ENCODE peak calls at places on chromosomes 5 and 9, in six cellular contexts. V, K, G, W, M and J are unnamed samples.
A peak's percentile ranks its signal among the peaks of the same experiment; 100 is the strongest.

GRCh38 chr9:21993893-21994525 is at the start of gene CDKN2A:
- DNase-seq in G (peak; percentile 46), M (no peak), K (no peak), W (peak; percentile 46), V (no peak), J (no peak)

GRCh38 chr5:107388111-107388861 is 282.5 kb downstream of the EFNA5 start:
- DNase-seq in K (no peak), V (peak; percentile 85), W (no peak), M (peak; percentile 85), G (peak; percentile 99), J (peak; percentile 11)

GRCh38 chr5:668299-668995 is 24.7 kb downstream of the TPPP start:
- DNase-seq in G (no peak), K (no peak), V (no peak), W (no peak), M (no peak), J (no peak)

GRCh38 chr5:68548959-68549676 is 333.6 kb downstream of the PIK3R1 start:
- DNase-seq in M (peak; percentile 62), W (no peak), V (peak; percentile 94), K (no peak), G (peak; percentile 42), J (no peak)

GRCh38 chr9:15182755-15183154 is 124.3 kb downstream of the TTC39B start:
- DNase-seq in W (no peak), V (no peak), G (no peak), K (no peak), M (no peak), J (no peak)

GRCh38 chr5:149641600-149641999 is 60.3 kb downstream of the ARHGEF37 start:
- DNase-seq in M (no peak), K (no peak), W (no peak), G (no peak), V (no peak), J (no peak)

GRCh38 chr9:130265431-130266235 is at the start of gene HMCN2:
- DNase-seq in G (no peak), K (no peak), M (no peak), V (no peak), W (no peak), J (no peak)

GRCh38 chr5:80255752-80256479 is at the start of gene SERINC5:
- DNase-seq in W (peak; percentile 89), M (peak; percentile 55), K (peak; percentile 43), V (peak; percentile 79), G (peak; percentile 73), J (no peak)

GRCh38 chr9:17005085-17005484 is 129.8 kb upstream of the CNTLN start:
- DNase-seq in K (no peak), G (peak; percentile 74), V (peak; percentile 36), M (peak; percentile 72), W (no peak), J (no peak)

GRCh38 chr5:171162602-171163001 is 146.4 kb upstream of the TLX3 start:
- DNase-seq in M (peak; percentile 53), V (peak; percentile 21), K (peak; percentile 8), G (no peak), W (no peak), J (no peak)

GRCh38 chr9:120878188-120879130 is 1.5 kb upstream of the PHF19 start:
- DNase-seq in K (no peak), V (no peak), G (no peak), W (no peak), M (no peak), J (no peak)

GRCh38 chr9:127455299-127455992 is 4.1 kb downstream of the LRSAM1 start:
- DNase-seq in V (peak; percentile 57), W (no peak), G (no peak), K (no peak), M (no peak), J (no peak)

DNA sequence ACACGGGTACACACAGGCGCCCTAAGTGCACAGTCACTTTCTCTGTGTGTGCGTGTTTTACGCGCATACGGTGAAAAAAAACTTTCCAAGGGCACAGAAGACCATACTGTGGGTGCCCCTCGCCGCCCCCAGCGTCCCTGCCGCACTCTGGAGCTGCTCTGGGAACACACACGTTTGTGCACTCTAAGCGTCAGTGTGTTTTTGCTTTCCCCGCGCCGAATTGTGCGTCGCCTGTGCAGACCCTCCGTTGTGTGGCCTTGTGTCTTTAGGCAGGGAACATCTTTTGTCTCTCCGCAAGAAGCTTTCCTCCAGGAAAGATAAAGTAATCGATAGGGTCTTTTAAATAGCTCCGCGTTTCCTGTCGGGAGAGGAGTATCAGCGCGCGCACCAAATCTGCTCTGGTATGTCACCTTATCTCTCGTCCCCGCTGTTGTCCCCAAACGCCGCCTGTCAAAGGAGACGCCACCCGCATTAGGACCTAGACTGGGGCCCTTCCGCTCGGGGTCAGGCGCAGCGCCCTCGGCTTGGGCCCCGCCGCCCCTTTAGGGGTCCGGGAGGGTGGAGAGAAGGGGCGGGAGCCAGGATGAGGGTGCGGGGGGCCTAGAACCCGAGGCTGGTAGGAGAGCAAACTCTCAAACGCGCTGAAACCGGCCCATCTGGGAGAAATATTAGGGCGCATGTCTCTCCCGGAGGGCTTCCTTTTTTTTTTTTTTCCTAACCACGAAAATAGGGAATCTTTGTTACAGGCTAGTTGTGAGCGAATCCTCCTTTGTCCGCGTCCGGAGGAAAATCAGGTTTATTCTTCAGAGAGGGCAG is 10.5 kb upstream of the NKX2-5 start:
- DNase-seq in W (no peak), V (no peak), G (no peak), M (no peak), K (no peak), J (no peak)
- H3K4me3 ChIP-seq in W (no peak overlapping the region), V (no peak overlapping the region), G (no peak overlapping the region), M (no peak overlapping the region), K (no peak overlapping the region), J (no peak overlapping the region)

GRCh38 chr9:14180077-14180941 is 133.6 kb downstream of the NFIB start:
- DNase-seq in W (peak; percentile 50), M (no peak), G (no peak), K (no peak), V (no peak), J (no peak)
- H3K4me3 ChIP-seq in W (peak overlapping the region; percentile 35), M (no peak overlapping the region), G (no peak overlapping the region), K (no peak overlapping the region), V (no peak overlapping the region), J (no peak overlapping the region)

DNA sequence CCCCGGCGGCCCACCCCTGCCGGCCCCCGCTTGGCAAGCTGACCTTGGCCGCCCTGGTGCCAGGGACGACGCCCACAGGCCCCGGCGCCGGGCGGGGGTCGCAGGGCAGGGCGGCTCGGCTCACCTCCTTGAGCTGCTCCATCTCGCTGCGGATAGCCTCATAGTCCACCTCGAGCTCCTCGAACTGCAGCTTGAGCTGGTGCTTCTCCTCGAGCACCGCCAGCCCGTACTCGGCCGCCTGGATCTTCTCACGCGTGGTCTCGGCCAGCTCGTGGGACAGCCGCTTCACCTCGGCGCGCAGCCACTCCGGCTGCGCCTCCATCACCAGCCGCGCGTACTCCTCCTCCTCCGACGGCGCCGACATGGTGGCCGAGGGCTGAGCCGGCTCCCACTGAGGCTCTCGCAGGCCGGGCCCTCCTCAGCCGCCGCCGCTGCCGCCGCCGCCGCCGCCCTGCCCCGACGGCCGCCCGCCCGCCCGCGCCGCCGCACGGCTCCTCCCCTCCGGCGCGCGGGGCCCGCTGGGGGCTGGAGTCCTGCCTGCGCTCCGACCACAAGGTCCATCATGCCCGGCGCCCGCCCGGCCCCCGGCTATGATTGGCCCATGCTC is at the start of gene BICD2:
- DNase-seq in K (no peak), G (no peak), M (no peak), W (no peak), V (no peak), J (no peak)
- H3K4me3 ChIP-seq in K (peak within 1 kb of the TSS; percentile 93), G (peak within 1 kb of the TSS; percentile 94), M (peak within 1 kb of the TSS; percentile 95), W (peak within 1 kb of the TSS; percentile 97), V (peak within 1 kb of the TSS; percentile 90), J (peak within 1 kb of the TSS; percentile 79)

DNA sequence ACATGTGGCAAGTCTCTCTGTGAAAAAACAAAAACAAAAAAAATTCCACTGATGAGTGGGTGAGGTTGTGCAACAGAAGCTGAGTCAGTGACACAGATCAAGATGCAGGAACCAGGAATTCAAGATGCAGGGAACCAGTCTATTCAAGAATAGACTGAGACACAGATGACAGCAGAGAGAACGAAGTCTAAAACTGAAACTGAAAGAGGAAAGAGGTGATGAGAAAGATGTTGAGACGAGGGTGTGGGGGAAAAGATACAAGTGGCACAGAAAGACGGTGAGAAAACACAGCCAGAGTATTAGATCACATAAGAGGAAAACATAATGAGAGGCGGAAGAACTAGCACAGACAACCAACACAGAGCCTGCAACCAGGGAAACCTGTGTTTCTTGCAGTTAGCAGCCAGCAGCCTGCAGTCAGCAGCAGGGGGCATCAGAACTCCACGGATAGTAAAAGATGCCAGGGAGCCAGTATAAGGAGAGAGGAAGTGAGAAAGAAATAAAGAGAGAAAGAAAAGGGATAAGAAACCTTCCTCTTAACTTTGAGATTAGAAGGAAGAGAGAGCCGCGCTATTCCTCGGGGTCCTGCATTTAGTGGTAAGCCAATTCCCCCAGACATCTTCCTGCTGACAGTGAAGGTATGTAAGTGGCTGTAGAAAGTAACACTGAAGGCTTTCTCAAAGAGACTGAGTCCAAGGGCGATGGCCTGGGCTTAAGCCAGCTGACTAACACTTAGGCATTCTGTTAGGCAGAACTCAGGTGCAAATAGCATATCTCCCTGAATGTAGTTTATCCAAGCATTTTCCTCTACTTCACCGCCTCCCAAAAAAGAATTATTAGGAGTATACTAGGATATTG is 79.0 kb downstream of the TLR4 start:
- DNase-seq in V (peak; percentile 55), G (peak; percentile 86), K (no peak), M (peak; percentile 82), W (peak; percentile 84), J (no peak)
- H3K4me3 ChIP-seq in V (peak overlapping the region; percentile 38), G (peak overlapping the region; percentile 64), K (no peak overlapping the region), M (peak overlapping the region; percentile 58), W (peak overlapping the region; percentile 55), J (no peak overlapping the region)

GRCh38 chr5:74667396-74667795 is 17.6 kb upstream of the HEXB start:
- DNase-seq in W (no peak), G (peak; percentile 47), M (peak; percentile 51), V (no peak), K (no peak), J (no peak)

GRCh38 chr5:74672215-74672877 is 12.7 kb upstream of the HEXB start:
- DNase-seq in W (no peak), V (no peak), K (no peak), M (no peak), G (no peak), J (no peak)

GRCh38 chr5:74670377-74671038 is 14.5 kb upstream of the HEXB start:
- DNase-seq in M (no peak), V (no peak), K (no peak), W (no peak), G (no peak), J (no peak)

GRCh38 chr5:74669824-74670223 is 15.2 kb upstream of the HEXB start:
- DNase-seq in M (no peak), W (no peak), V (no peak), G (no peak), K (no peak), J (no peak)

DNA sequence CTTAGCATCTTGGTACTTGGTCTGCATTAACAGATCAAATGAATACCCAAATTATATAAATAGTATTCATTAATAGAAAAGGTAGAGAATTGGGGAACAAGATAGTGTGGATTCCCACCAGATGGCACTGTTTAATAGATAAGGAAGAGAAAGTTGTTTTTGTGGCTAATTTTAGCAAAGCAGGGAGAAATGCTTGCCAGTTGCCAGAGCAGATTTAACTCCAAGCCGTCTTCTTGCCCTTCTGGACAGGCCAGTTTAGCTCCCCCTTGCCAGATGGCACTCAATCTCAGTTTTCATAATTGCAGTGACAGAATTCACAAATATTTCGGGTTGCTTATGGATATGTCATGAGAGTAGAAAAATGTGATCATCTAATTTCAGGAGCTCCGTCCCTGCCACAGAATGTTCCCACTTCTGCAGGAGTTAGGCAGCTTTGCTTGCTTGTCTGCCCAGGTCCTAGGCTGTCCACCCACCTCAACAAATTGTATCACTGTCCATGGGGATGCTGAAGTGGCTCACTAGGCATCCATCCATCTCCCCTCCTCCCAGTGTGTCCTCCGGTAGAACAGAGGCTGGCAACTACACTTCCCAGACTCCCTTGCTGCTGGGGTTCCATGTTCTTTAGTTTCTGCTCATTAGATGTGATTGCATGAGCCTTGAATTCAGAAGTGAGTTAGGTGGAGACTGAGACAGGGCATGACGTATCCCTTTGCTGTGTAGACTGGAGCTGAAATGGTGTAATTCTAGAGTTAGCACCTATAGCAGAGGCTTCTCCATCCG is 11.8 kb upstream of the HEXB start:
- DNase-seq in V (peak; percentile 50), M (no peak), G (peak; percentile 63), K (peak; percentile 24), W (peak; percentile 59), J (no peak)
- H3K4me3 ChIP-seq in V (no peak overlapping the region), M (peak overlapping the region; percentile 4), G (peak overlapping the region; percentile 31), K (no peak overlapping the region), W (peak overlapping the region; percentile 43), J (no peak overlapping the region)